ENCODE peak calls at places on chromosome X, in nine cellular contexts. One of them, this sample, is unnamed.

GRCh38 chrX:109863811-109864210 is 130.8 kb upstream of the ACSL4 start:
- DNase-seq in naive thymus-derived CD8-positive, alpha-beta T cell: no peak
- DNase-seq in GM23248: no peak
- DNase-seq in PC-3: no peak
- DNase-seq in ACHN: no peak
- DNase-seq in sigmoid colon: no peak
- DNase-seq in stimulated activated CD8-positive, alpha-beta memory T cell treated with anti-CD3 and anti-CD28 coated beads, Interleukin-12 subunit alpha, Interleukin-12 subunit beta, amount 100 ng/mL, for 4 hours: no peak
- DNase-seq in CD8-positive, alpha-beta memory T cell: no peak
- DNase-seq in GM12878: no peak
- DNase-seq in this sample: no peak

GRCh38 chrX:118448273-118448783 is 47.3 kb upstream of the DOCK11 start:
- DNase-seq in naive thymus-derived CD8-positive, alpha-beta T cell: no peak
- DNase-seq in GM23248: peak
- DNase-seq in PC-3: no peak
- DNase-seq in ACHN: no peak
- DNase-seq in sigmoid colon: no peak
- DNase-seq in stimulated activated CD8-positive, alpha-beta memory T cell treated with anti-CD3 and anti-CD28 coated beads, Interleukin-12 subunit alpha, Interleukin-12 subunit beta, amount 100 ng/mL, for 4 hours: no peak
- DNase-seq in CD8-positive, alpha-beta memory T cell: no peak
- DNase-seq in GM12878: no peak
- DNase-seq in this sample: no peak

GRCh38 chrX:74133156-74133796 is 170.7 kb upstream of the ZCCHC13 start:
- DNase-seq in naive thymus-derived CD8-positive, alpha-beta T cell: peak
- DNase-seq in GM23248: peak
- DNase-seq in PC-3: peak
- DNase-seq in ACHN: peak
- DNase-seq in sigmoid colon: no peak
- DNase-seq in stimulated activated CD8-positive, alpha-beta memory T cell treated with anti-CD3 and anti-CD28 coated beads, Interleukin-12 subunit alpha, Interleukin-12 subunit beta, amount 100 ng/mL, for 4 hours: no peak
- DNase-seq in CD8-positive, alpha-beta memory T cell: no peak
- DNase-seq in GM12878: peak
- DNase-seq in this sample: no peak

GRCh38 chrX:46912673-46913491 is 661 bp downstream of the JADE3 start:
- DNase-seq in naive thymus-derived CD8-positive, alpha-beta T cell: no peak
- DNase-seq in GM23248: peak
- DNase-seq in PC-3: peak
- DNase-seq in ACHN: peak
- DNase-seq in sigmoid colon: peak
- DNase-seq in stimulated activated CD8-positive, alpha-beta memory T cell treated with anti-CD3 and anti-CD28 coated beads, Interleukin-12 subunit alpha, Interleukin-12 subunit beta, amount 100 ng/mL, for 4 hours: no peak
- DNase-seq in CD8-positive, alpha-beta memory T cell: peak
- DNase-seq in GM12878: no peak
- DNase-seq in this sample: no peak

GRCh38 chrX:49726966-49727365 is 31.2 kb upstream of the PAGE1 start:
- DNase-seq in naive thymus-derived CD8-positive, alpha-beta T cell: no peak
- DNase-seq in GM23248: no peak
- DNase-seq in PC-3: no peak
- DNase-seq in ACHN: no peak
- DNase-seq in sigmoid colon: no peak
- DNase-seq in stimulated activated CD8-positive, alpha-beta memory T cell treated with anti-CD3 and anti-CD28 coated beads, Interleukin-12 subunit alpha, Interleukin-12 subunit beta, amount 100 ng/mL, for 4 hours: no peak
- DNase-seq in CD8-positive, alpha-beta memory T cell: no peak
- DNase-seq in GM12878: no peak
- DNase-seq in this sample: peak

GRCh38 chrX:29746326-29746725 is 469.0 kb upstream of the MAGEB2 start:
- DNase-seq in naive thymus-derived CD8-positive, alpha-beta T cell: no peak
- DNase-seq in GM23248: peak
- DNase-seq in PC-3: no peak
- DNase-seq in ACHN: no peak
- DNase-seq in sigmoid colon: no peak
- DNase-seq in stimulated activated CD8-positive, alpha-beta memory T cell treated with anti-CD3 and anti-CD28 coated beads, Interleukin-12 subunit alpha, Interleukin-12 subunit beta, amount 100 ng/mL, for 4 hours: no peak
- DNase-seq in CD8-positive, alpha-beta memory T cell: no peak
- DNase-seq in GM12878: no peak
- DNase-seq in this sample: no peak

GRCh38 chrX:39167791-39168190 is 366.5 kb downstream of the MID1IP1 start:
- DNase-seq in naive thymus-derived CD8-positive, alpha-beta T cell: no peak
- DNase-seq in GM23248: no peak
- DNase-seq in PC-3: peak
- DNase-seq in ACHN: no peak
- DNase-seq in sigmoid colon: no peak
- DNase-seq in stimulated activated CD8-positive, alpha-beta memory T cell treated with anti-CD3 and anti-CD28 coated beads, Interleukin-12 subunit alpha, Interleukin-12 subunit beta, amount 100 ng/mL, for 4 hours: no peak
- DNase-seq in CD8-positive, alpha-beta memory T cell: no peak
- DNase-seq in GM12878: no peak
- DNase-seq in this sample: no peak

GRCh38 chrX:15947648-15948317 is 93.2 kb upstream of the AP1S2 start:
- DNase-seq in naive thymus-derived CD8-positive, alpha-beta T cell: no peak
- DNase-seq in GM23248: peak
- DNase-seq in PC-3: peak
- DNase-seq in ACHN: peak
- DNase-seq in sigmoid colon: no peak
- DNase-seq in stimulated activated CD8-positive, alpha-beta memory T cell treated with anti-CD3 and anti-CD28 coated beads, Interleukin-12 subunit alpha, Interleukin-12 subunit beta, amount 100 ng/mL, for 4 hours: no peak
- DNase-seq in CD8-positive, alpha-beta memory T cell: no peak
- DNase-seq in GM12878: no peak
- DNase-seq in this sample: no peak

GRCh38 chrX:74924449-74925209 is 623 bp downstream of the NEXMIF start:
- DNase-seq in naive thymus-derived CD8-positive, alpha-beta T cell: peak
- DNase-seq in GM23248: peak
- DNase-seq in PC-3: no peak
- DNase-seq in ACHN: no peak
- DNase-seq in sigmoid colon: peak
- DNase-seq in stimulated activated CD8-positive, alpha-beta memory T cell treated with anti-CD3 and anti-CD28 coated beads, Interleukin-12 subunit alpha, Interleukin-12 subunit beta, amount 100 ng/mL, for 4 hours: no peak
- DNase-seq in CD8-positive, alpha-beta memory T cell: no peak
- DNase-seq in GM12878: no peak
- DNase-seq in this sample: no peak

GRCh38 chrX:41863343-41864203 is 59.8 kb downstream of the CASK start:
- DNase-seq in naive thymus-derived CD8-positive, alpha-beta T cell: no peak
- DNase-seq in GM23248: no peak
- DNase-seq in PC-3: peak
- DNase-seq in ACHN: no peak
- DNase-seq in sigmoid colon: no peak
- DNase-seq in stimulated activated CD8-positive, alpha-beta memory T cell treated with anti-CD3 and anti-CD28 coated beads, Interleukin-12 subunit alpha, Interleukin-12 subunit beta, amount 100 ng/mL, for 4 hours: no peak
- DNase-seq in CD8-positive, alpha-beta memory T cell: no peak
- DNase-seq in GM12878: no peak
- DNase-seq in this sample: no peak

GRCh38 chrX:9647475-9647874 is 118.2 kb downstream of the GPR143 start:
- DNase-seq in naive thymus-derived CD8-positive, alpha-beta T cell: no peak
- DNase-seq in GM23248: no peak
- DNase-seq in PC-3: no peak
- DNase-seq in ACHN: no peak
- DNase-seq in sigmoid colon: no peak
- DNase-seq in stimulated activated CD8-positive, alpha-beta memory T cell treated with anti-CD3 and anti-CD28 coated beads, Interleukin-12 subunit alpha, Interleukin-12 subunit beta, amount 100 ng/mL, for 4 hours: no peak
- DNase-seq in CD8-positive, alpha-beta memory T cell: no peak
- DNase-seq in GM12878: no peak
- DNase-seq in this sample: no peak

GRCh38 chrX:13798184-13798583 is 18.7 kb downstream of the GPM6B start:
- DNase-seq in naive thymus-derived CD8-positive, alpha-beta T cell: no peak
- DNase-seq in GM23248: no peak
- DNase-seq in PC-3: no peak
- DNase-seq in ACHN: no peak
- DNase-seq in sigmoid colon: no peak
- DNase-seq in stimulated activated CD8-positive, alpha-beta memory T cell treated with anti-CD3 and anti-CD28 coated beads, Interleukin-12 subunit alpha, Interleukin-12 subunit beta, amount 100 ng/mL, for 4 hours: no peak
- DNase-seq in CD8-positive, alpha-beta memory T cell: no peak
- DNase-seq in GM12878: no peak
- DNase-seq in this sample: no peak

GRCh38 chrX:154914052-154914451 is 27.9 kb downstream of the F8A1 start:
- DNase-seq in naive thymus-derived CD8-positive, alpha-beta T cell: no peak
- DNase-seq in GM23248: no peak
- DNase-seq in PC-3: no peak
- DNase-seq in ACHN: no peak
- DNase-seq in sigmoid colon: no peak
- DNase-seq in stimulated activated CD8-positive, alpha-beta memory T cell treated with anti-CD3 and anti-CD28 coated beads, Interleukin-12 subunit alpha, Interleukin-12 subunit beta, amount 100 ng/mL, for 4 hours: no peak
- DNase-seq in CD8-positive, alpha-beta memory T cell: no peak
- DNase-seq in GM12878: no peak
- DNase-seq in this sample: no peak

GRCh38 chrX:134753185-134754008 is 95.1 kb upstream of the PLAC1 start:
- DNase-seq in naive thymus-derived CD8-positive, alpha-beta T cell: no peak
- DNase-seq in GM23248: peak
- DNase-seq in PC-3: peak
- DNase-seq in ACHN: peak
- DNase-seq in sigmoid colon: no peak
- DNase-seq in stimulated activated CD8-positive, alpha-beta memory T cell treated with anti-CD3 and anti-CD28 coated beads, Interleukin-12 subunit alpha, Interleukin-12 subunit beta, amount 100 ng/mL, for 4 hours: no peak
- DNase-seq in CD8-positive, alpha-beta memory T cell: no peak
- DNase-seq in GM12878: no peak
- DNase-seq in this sample: no peak

GRCh38 chrX:102546818-102547493 is 30.4 kb upstream of the TMSB15A start:
- DNase-seq in naive thymus-derived CD8-positive, alpha-beta T cell: peak
- DNase-seq in GM23248: no peak
- DNase-seq in PC-3: no peak
- DNase-seq in ACHN: no peak
- DNase-seq in sigmoid colon: no peak
- DNase-seq in stimulated activated CD8-positive, alpha-beta memory T cell treated with anti-CD3 and anti-CD28 coated beads, Interleukin-12 subunit alpha, Interleukin-12 subunit beta, amount 100 ng/mL, for 4 hours: no peak
- DNase-seq in CD8-positive, alpha-beta memory T cell: no peak
- DNase-seq in GM12878: no peak
- DNase-seq in this sample: no peak

GRCh38 chrX:122517781-122518180 is 666.3 kb upstream of the GRIA3 start:
- DNase-seq in naive thymus-derived CD8-positive, alpha-beta T cell: no peak
- DNase-seq in GM23248: peak
- DNase-seq in PC-3: peak
- DNase-seq in ACHN: no peak
- DNase-seq in sigmoid colon: no peak
- DNase-seq in stimulated activated CD8-positive, alpha-beta memory T cell treated with anti-CD3 and anti-CD28 coated beads, Interleukin-12 subunit alpha, Interleukin-12 subunit beta, amount 100 ng/mL, for 4 hours: no peak
- DNase-seq in CD8-positive, alpha-beta memory T cell: no peak
- DNase-seq in GM12878: no peak
- DNase-seq in this sample: no peak

GRCh38 chrX:103878466-103879151 is 46.6 kb upstream of the RAB9B start:
- DNase-seq in naive thymus-derived CD8-positive, alpha-beta T cell: no peak
- DNase-seq in GM23248: peak
- DNase-seq in PC-3: peak
- DNase-seq in ACHN: peak
- DNase-seq in sigmoid colon: no peak
- DNase-seq in stimulated activated CD8-positive, alpha-beta memory T cell treated with anti-CD3 and anti-CD28 coated beads, Interleukin-12 subunit alpha, Interleukin-12 subunit beta, amount 100 ng/mL, for 4 hours: no peak
- DNase-seq in CD8-positive, alpha-beta memory T cell: no peak
- DNase-seq in GM12878: no peak
- DNase-seq in this sample: no peak

GRCh38 chrX:13147758-13148157 is 103.3 kb upstream of the FAM9C start:
- DNase-seq in naive thymus-derived CD8-positive, alpha-beta T cell: no peak
- DNase-seq in GM23248: no peak
- DNase-seq in PC-3: no peak
- DNase-seq in ACHN: no peak
- DNase-seq in sigmoid colon: no peak
- DNase-seq in stimulated activated CD8-positive, alpha-beta memory T cell treated with anti-CD3 and anti-CD28 coated beads, Interleukin-12 subunit alpha, Interleukin-12 subunit beta, amount 100 ng/mL, for 4 hours: no peak
- DNase-seq in CD8-positive, alpha-beta memory T cell: no peak
- DNase-seq in GM12878: no peak
- DNase-seq in this sample: no peak

GRCh38 chrX:3485727-3486126 is 139.3 kb upstream of the MXRA5 start:
- DNase-seq in naive thymus-derived CD8-positive, alpha-beta T cell: no peak
- DNase-seq in GM23248: no peak
- DNase-seq in PC-3: no peak
- DNase-seq in ACHN: no peak
- DNase-seq in sigmoid colon: no peak
- DNase-seq in stimulated activated CD8-positive, alpha-beta memory T cell treated with anti-CD3 and anti-CD28 coated beads, Interleukin-12 subunit alpha, Interleukin-12 subunit beta, amount 100 ng/mL, for 4 hours: no peak
- DNase-seq in CD8-positive, alpha-beta memory T cell: no peak
- DNase-seq in GM12878: no peak
- DNase-seq in this sample: no peak

GRCh38 chrX:110402855-110403230 is 44.2 kb downstream of the RTL9 start:
- DNase-seq in naive thymus-derived CD8-positive, alpha-beta T cell: no peak
- DNase-seq in GM23248: no peak
- DNase-seq in PC-3: no peak
- DNase-seq in ACHN: no peak
- DNase-seq in sigmoid colon: no peak
- DNase-seq in stimulated activated CD8-positive, alpha-beta memory T cell treated with anti-CD3 and anti-CD28 coated beads, Interleukin-12 subunit alpha, Interleukin-12 subunit beta, amount 100 ng/mL, for 4 hours: no peak
- DNase-seq in CD8-positive, alpha-beta memory T cell: no peak
- DNase-seq in GM12878: no peak
- DNase-seq in this sample: no peak

GRCh38 chrX:153700376-153700945 is 12.7 kb downstream of the SLC6A8 start:
- DNase-seq in naive thymus-derived CD8-positive, alpha-beta T cell: no peak
- DNase-seq in GM23248: no peak
- DNase-seq in PC-3: no peak
- DNase-seq in ACHN: no peak
- DNase-seq in sigmoid colon: no peak
- DNase-seq in stimulated activated CD8-positive, alpha-beta memory T cell treated with anti-CD3 and anti-CD28 coated beads, Interleukin-12 subunit alpha, Interleukin-12 subunit beta, amount 100 ng/mL, for 4 hours: no peak
- DNase-seq in CD8-positive, alpha-beta memory T cell: no peak
- DNase-seq in GM12878: no peak
- DNase-seq in this sample: no peak

GRCh38 chrX:119040432-119040831 is 32.4 kb upstream of the CT47C1 start:
- DNase-seq in naive thymus-derived CD8-positive, alpha-beta T cell: no peak
- DNase-seq in GM23248: peak
- DNase-seq in PC-3: no peak
- DNase-seq in ACHN: no peak
- DNase-seq in sigmoid colon: no peak
- DNase-seq in stimulated activated CD8-positive, alpha-beta memory T cell treated with anti-CD3 and anti-CD28 coated beads, Interleukin-12 subunit alpha, Interleukin-12 subunit beta, amount 100 ng/mL, for 4 hours: no peak
- DNase-seq in CD8-positive, alpha-beta memory T cell: no peak
- DNase-seq in GM12878: no peak
- DNase-seq in this sample: no peak

GRCh38 chrX:12771445-12772069 is 19.7 kb upstream of the PRPS2 start:
- DNase-seq in naive thymus-derived CD8-positive, alpha-beta T cell: peak
- DNase-seq in GM23248: peak
- DNase-seq in PC-3: peak
- DNase-seq in ACHN: no peak
- DNase-seq in sigmoid colon: no peak
- DNase-seq in stimulated activated CD8-positive, alpha-beta memory T cell treated with anti-CD3 and anti-CD28 coated beads, Interleukin-12 subunit alpha, Interleukin-12 subunit beta, amount 100 ng/mL, for 4 hours: peak
- DNase-seq in CD8-positive, alpha-beta memory T cell: peak
- DNase-seq in GM12878: peak
- DNase-seq in this sample: no peak

GRCh38 chrX:49269768-49270248 is at the start of gene PPP1R3F:
- DNase-seq in naive thymus-derived CD8-positive, alpha-beta T cell: no peak
- DNase-seq in GM23248: no peak
- DNase-seq in PC-3: no peak
- DNase-seq in ACHN: no peak
- DNase-seq in sigmoid colon: no peak
- DNase-seq in stimulated activated CD8-positive, alpha-beta memory T cell treated with anti-CD3 and anti-CD28 coated beads, Interleukin-12 subunit alpha, Interleukin-12 subunit beta, amount 100 ng/mL, for 4 hours: no peak
- DNase-seq in CD8-positive, alpha-beta memory T cell: no peak
- DNase-seq in GM12878: no peak
- DNase-seq in this sample: no peak

GRCh38 chrX:47597222-47597621 is 15.0 kb downstream of the TIMP1 start:
- DNase-seq in naive thymus-derived CD8-positive, alpha-beta T cell: no peak
- DNase-seq in GM23248: no peak
- DNase-seq in PC-3: no peak
- DNase-seq in ACHN: no peak
- DNase-seq in sigmoid colon: no peak
- DNase-seq in stimulated activated CD8-positive, alpha-beta memory T cell treated with anti-CD3 and anti-CD28 coated beads, Interleukin-12 subunit alpha, Interleukin-12 subunit beta, amount 100 ng/mL, for 4 hours: no peak
- DNase-seq in CD8-positive, alpha-beta memory T cell: no peak
- DNase-seq in GM12878: no peak
- DNase-seq in this sample: no peak

GRCh38 chrX:129934461-129934860 is 28.5 kb downstream of the UTP14A start:
- DNase-seq in naive thymus-derived CD8-positive, alpha-beta T cell: no peak
- DNase-seq in GM23248: no peak
- DNase-seq in PC-3: no peak
- DNase-seq in ACHN: no peak
- DNase-seq in sigmoid colon: no peak
- DNase-seq in stimulated activated CD8-positive, alpha-beta memory T cell treated with anti-CD3 and anti-CD28 coated beads, Interleukin-12 subunit alpha, Interleukin-12 subunit beta, amount 100 ng/mL, for 4 hours: no peak
- DNase-seq in CD8-positive, alpha-beta memory T cell: no peak
- DNase-seq in GM12878: no peak
- DNase-seq in this sample: no peak